ENCODE peak calls at places on chromosomes 11 and 22, in nine cellular contexts. C, S, O, R, K, X, I, D and T are unnamed samples.

GRCh38 chr11:38038777-38039176 is 1440.7 kb upstream of the RAG2 start:
- DNase-seq in O (no peak), C (no peak), I (no peak), K (no peak), R (no peak), X (no peak), D (no peak), S (no peak), T (no peak)

GRCh38 chr11:118241191-118242098 is 10.7 kb downstream of the MPZL3 start:
- DNase-seq in K (no peak), D (peak; percentile 33), O (no peak), C (peak; percentile 22), I (peak; percentile 45), S (peak; percentile 61), R (peak; percentile 43), X (no peak), T (peak; percentile 28)

GRCh38 chr11:126834149-126834548 is 166.4 kb downstream of the KIRREL3 start:
- DNase-seq in K (no peak), O (no peak), I (peak; percentile 97), S (no peak), D (no peak), X (no peak), C (peak; percentile 6), R (no peak), T (no peak)

GRCh38 chr11:104462346-104462745 is 298.4 kb upstream of the PDGFD start:
- DNase-seq in O (no peak), C (peak; percentile 86), R (no peak), D (no peak), X (no peak), S (no peak), I (peak; percentile 64), K (no peak), T (no peak)

GRCh38 chr22:40107756-40108437 is 69.8 kb upstream of the TNRC6B start:
- DNase-seq in X (no peak), I (no peak), D (peak; percentile 14), C (peak; percentile 34), S (peak; percentile 9), K (peak; percentile 50), O (no peak), R (no peak), T (peak; percentile 36)

GRCh38 chr22:48719978-48720661 is 1107.6 kb downstream of the BRD1 start:
- DNase-seq in I (no peak), S (no peak), K (no peak), R (no peak), D (no peak), X (no peak), C (no peak), O (peak; percentile 88), T (peak; percentile 40)

GRCh38 chr11:35058318-35058717 is 80.7 kb upstream of the CD44 start:
- DNase-seq in O (no peak), I (peak; percentile 63), R (no peak), S (no peak), D (no peak), X (no peak), K (no peak), C (no peak), T (no peak)

GRCh38 chr22:19880786-19881569 is 26.3 kb upstream of the GNB1L start:
- DNase-seq in S (no peak), D (peak; percentile 10), I (peak; percentile 93), C (peak; percentile 96), X (no peak), K (peak; percentile 84), O (no peak), R (no peak), T (peak; percentile 99)

GRCh38 chr22:17569971-17570511 is 6.7 kb downstream of the SLC25A18 start:
- DNase-seq in K (no peak), X (no peak), C (peak; percentile 37), D (no peak), S (no peak), O (no peak), I (peak; percentile 23), R (no peak), T (no peak)

GRCh38 chr22:49295465-49295743 is 532.3 kb downstream of the BRD1 start:
- DNase-seq in X (no peak), C (no peak), D (no peak), R (no peak), K (no peak), I (no peak), O (no peak), S (no peak), T (no peak)

GRCh38 chr11:128848815-128849455 is 18.2 kb downstream of the KCNJ1 start:
- DNase-seq in O (no peak), X (peak; percentile 46), C (peak; percentile 37), K (peak; percentile 73), D (peak; percentile 67), S (peak; percentile 34), I (no peak), R (peak; percentile 70), T (peak; percentile 60)